ENCODE peak calls at places on chromosome 3, in five cellular contexts. One of them, this sample, is unnamed.

GRCh38 chr3:9808345-9809037 is 1.6 kb upstream of the TTLL3 start:
- DNase-seq in bronchial epithelial cell: peak
- DNase-seq in NB4: peak
- DNase-seq in adrenal gland: no peak
- DNase-seq in fibroblast of lung: peak
- DNase-seq in this sample: peak

GRCh38 chr3:15964605-15965061 is 166.9 kb upstream of the ANKRD28 start:
- DNase-seq in fibroblast of lung: peak
- DNase-seq in bronchial epithelial cell: peak
- DNase-seq in adrenal gland: peak
- DNase-seq in NB4: peak
- DNase-seq in this sample: peak

GRCh38 chr3:11452988-11453847 is 181.0 kb downstream of the ATG7 start:
- DNase-seq in NB4: peak
- DNase-seq in fibroblast of lung: peak
- DNase-seq in adrenal gland: no peak
- DNase-seq in bronchial epithelial cell: peak
- DNase-seq in this sample: peak

GRCh38 chr3:56303508-56303907 is 164.8 kb downstream of the ERC2 start:
- DNase-seq in bronchial epithelial cell: peak
- DNase-seq in fibroblast of lung: peak
- DNase-seq in NB4: peak
- DNase-seq in adrenal gland: peak
- DNase-seq in this sample: peak

GRCh38 chr3:39819517-39820298 is 10.3 kb downstream of the MYRIP start:
- DNase-seq in fibroblast of lung: no peak
- DNase-seq in adrenal gland: no peak
- DNase-seq in bronchial epithelial cell: no peak
- DNase-seq in NB4: no peak
- DNase-seq in this sample: no peak

GRCh38 chr3:62164196-62164595 is 209.2 kb downstream of the FEZF2 start:
- DNase-seq in adrenal gland: no peak
- DNase-seq in NB4: no peak
- DNase-seq in fibroblast of lung: no peak
- DNase-seq in bronchial epithelial cell: no peak
- DNase-seq in this sample: no peak

GRCh38 chr3:185939721-185940120 is 1.9 kb upstream of the TRA2B start:
- DNase-seq in adrenal gland: no peak
- DNase-seq in NB4: peak
- DNase-seq in bronchial epithelial cell: peak
- DNase-seq in fibroblast of lung: no peak
- DNase-seq in this sample: no peak

GRCh38 chr3:80192871-80193270 is 425.1 kb upstream of the ROBO1 start:
- DNase-seq in NB4: no peak
- DNase-seq in fibroblast of lung: peak
- DNase-seq in bronchial epithelial cell: peak
- DNase-seq in adrenal gland: no peak
- DNase-seq in this sample: peak

GRCh38 chr3:99901200-99901926 is 83.7 kb downstream of the CMSS1 start:
- DNase-seq in bronchial epithelial cell: peak
- DNase-seq in adrenal gland: no peak
- DNase-seq in fibroblast of lung: peak
- DNase-seq in NB4: peak
- DNase-seq in this sample: peak

GRCh38 chr3:99637041-99637380 is 1.4 kb upstream of the COL8A1 start:
- DNase-seq in fibroblast of lung: no peak
- DNase-seq in bronchial epithelial cell: peak
- DNase-seq in NB4: no peak
- DNase-seq in adrenal gland: no peak
- DNase-seq in this sample: peak

GRCh38 chr3:23390446-23390845 is 187.3 kb downstream of the UBE2E2 start:
- DNase-seq in adrenal gland: no peak
- DNase-seq in NB4: no peak
- DNase-seq in bronchial epithelial cell: no peak
- DNase-seq in fibroblast of lung: no peak
- DNase-seq in this sample: no peak

GRCh38 chr3:108486910-108487309 is 23.5 kb downstream of the MYH15 start:
- DNase-seq in NB4: no peak
- DNase-seq in fibroblast of lung: peak
- DNase-seq in adrenal gland: peak
- DNase-seq in bronchial epithelial cell: peak
- DNase-seq in this sample: peak

GRCh38 chr3:119977353-119977752 is 116.9 kb downstream of the GSK3B start:
- DNase-seq in adrenal gland: no peak
- DNase-seq in fibroblast of lung: no peak
- DNase-seq in NB4: no peak
- DNase-seq in bronchial epithelial cell: no peak
- DNase-seq in this sample: no peak

GRCh38 chr3:10192953-10193691 is 28.4 kb downstream of the IRAK2 start:
- DNase-seq in adrenal gland: peak
- DNase-seq in bronchial epithelial cell: peak
- DNase-seq in fibroblast of lung: peak
- DNase-seq in NB4: peak
- DNase-seq in this sample: peak

GRCh38 chr3:32278714-32279113 is 40.2 kb downstream of the CMTM8 start:
- DNase-seq in NB4: no peak
- DNase-seq in adrenal gland: no peak
- DNase-seq in bronchial epithelial cell: peak
- DNase-seq in fibroblast of lung: peak
- DNase-seq in this sample: peak

GRCh38 chr3:140771030-140771677 is 93.3 kb downstream of the TRIM42 start:
- DNase-seq in NB4: no peak
- DNase-seq in fibroblast of lung: no peak
- DNase-seq in bronchial epithelial cell: peak
- DNase-seq in adrenal gland: no peak
- DNase-seq in this sample: no peak

GRCh38 chr3:114411292-114411691 is 117.5 kb downstream of the TIGIT start:
- DNase-seq in fibroblast of lung: peak
- DNase-seq in bronchial epithelial cell: no peak
- DNase-seq in adrenal gland: peak
- DNase-seq in NB4: no peak
- DNase-seq in this sample: peak

GRCh38 chr3:142127941-142128658 is 21.2 kb downstream of the TFDP2 start:
- DNase-seq in NB4: no peak
- DNase-seq in fibroblast of lung: no peak
- DNase-seq in adrenal gland: no peak
- DNase-seq in bronchial epithelial cell: no peak
- DNase-seq in this sample: no peak

GRCh38 chr3:128689060-128689459 is 36.9 kb upstream of the RAB7A start:
- DNase-seq in NB4: no peak
- DNase-seq in bronchial epithelial cell: no peak
- DNase-seq in adrenal gland: no peak
- DNase-seq in fibroblast of lung: no peak
- DNase-seq in this sample: no peak

GRCh38 chr3:126459111-126459762 is 16.5 kb downstream of the ZXDC start:
- DNase-seq in NB4: no peak
- DNase-seq in bronchial epithelial cell: no peak
- DNase-seq in adrenal gland: peak
- DNase-seq in fibroblast of lung: no peak
- DNase-seq in this sample: no peak

GRCh38 chr3:193824365-193824764 is 231.4 kb downstream of the OPA1 start:
- DNase-seq in bronchial epithelial cell: no peak
- DNase-seq in fibroblast of lung: no peak
- DNase-seq in adrenal gland: no peak
- DNase-seq in NB4: no peak
- DNase-seq in this sample: no peak

GRCh38 chr3:182201769-182202168 is 490.0 kb downstream of the SOX2 start:
- DNase-seq in fibroblast of lung: no peak
- DNase-seq in adrenal gland: no peak
- DNase-seq in bronchial epithelial cell: no peak
- DNase-seq in NB4: no peak
- DNase-seq in this sample: no peak

GRCh38 chr3:138046084-138046483 is 36.1 kb downstream of the CLDN18 start:
- DNase-seq in bronchial epithelial cell: no peak
- DNase-seq in fibroblast of lung: no peak
- DNase-seq in NB4: no peak
- DNase-seq in adrenal gland: no peak
- DNase-seq in this sample: no peak

GRCh38 chr3:100400424-100400781 is 486 bp downstream of the TOMM70 start:
- DNase-seq in bronchial epithelial cell: peak
- DNase-seq in fibroblast of lung: peak
- DNase-seq in adrenal gland: peak
- DNase-seq in NB4: peak
- DNase-seq in this sample: peak

GRCh38 chr3:171088984-171089754 is 62.6 kb upstream of the SLC2A2 start:
- DNase-seq in NB4: peak
- DNase-seq in adrenal gland: peak
- DNase-seq in bronchial epithelial cell: peak
- DNase-seq in fibroblast of lung: peak
- DNase-seq in this sample: peak

GRCh38 chr3:155550386-155550785 is 194.5 kb downstream of the PLCH1 start:
- DNase-seq in adrenal gland: no peak
- DNase-seq in bronchial epithelial cell: no peak
- DNase-seq in fibroblast of lung: no peak
- DNase-seq in NB4: no peak
- DNase-seq in this sample: no peak

GRCh38 chr3:155553800-155554199 is 191.1 kb downstream of the PLCH1 start:
- DNase-seq in bronchial epithelial cell: peak
- DNase-seq in fibroblast of lung: peak
- DNase-seq in NB4: peak
- DNase-seq in adrenal gland: no peak
- DNase-seq in this sample: no peak

GRCh38 chr3:155549087-155549486 is 195.8 kb downstream of the PLCH1 start:
- DNase-seq in NB4: no peak
- DNase-seq in adrenal gland: no peak
- DNase-seq in bronchial epithelial cell: no peak
- DNase-seq in fibroblast of lung: no peak
- DNase-seq in this sample: no peak

GRCh38 chr3:155548194-155548593 is 196.7 kb downstream of the PLCH1 start:
- DNase-seq in NB4: no peak
- DNase-seq in bronchial epithelial cell: peak
- DNase-seq in adrenal gland: no peak
- DNase-seq in fibroblast of lung: peak
- DNase-seq in this sample: no peak
- TF ChIP-seq CTCF in NB4: no peak
- TF ChIP-seq CTCF in bronchial epithelial cell: no peak
- TF ChIP-seq CTCF in adrenal gland: no peak
- TF ChIP-seq CTCF in fibroblast of lung: no peak
- TF ChIP-seq CTCF in this sample: no peak

GRCh38 chr3:123147754-123148535 is 53.8 kb upstream of the SEC22A start:
- DNase-seq in NB4: no peak
- DNase-seq in fibroblast of lung: no peak
- DNase-seq in bronchial epithelial cell: no peak
- DNase-seq in adrenal gland: no peak
- DNase-seq in this sample: no peak

GRCh38 chr3:123138819-123139517 is 62.8 kb upstream of the SEC22A start:
- DNase-seq in adrenal gland: no peak
- DNase-seq in NB4: no peak
- DNase-seq in fibroblast of lung: no peak
- DNase-seq in bronchial epithelial cell: no peak
- DNase-seq in this sample: no peak

GRCh38 chr3:123141276-123141675 is 60.5 kb upstream of the SEC22A start:
- DNase-seq in NB4: no peak
- DNase-seq in adrenal gland: no peak
- DNase-seq in bronchial epithelial cell: no peak
- DNase-seq in fibroblast of lung: no peak
- DNase-seq in this sample: no peak

GRCh38 chr3:123140591-123140990 is 61.2 kb upstream of the SEC22A start:
- DNase-seq in adrenal gland: no peak
- DNase-seq in fibroblast of lung: no peak
- DNase-seq in bronchial epithelial cell: no peak
- DNase-seq in NB4: no peak
- DNase-seq in this sample: no peak

DNA sequence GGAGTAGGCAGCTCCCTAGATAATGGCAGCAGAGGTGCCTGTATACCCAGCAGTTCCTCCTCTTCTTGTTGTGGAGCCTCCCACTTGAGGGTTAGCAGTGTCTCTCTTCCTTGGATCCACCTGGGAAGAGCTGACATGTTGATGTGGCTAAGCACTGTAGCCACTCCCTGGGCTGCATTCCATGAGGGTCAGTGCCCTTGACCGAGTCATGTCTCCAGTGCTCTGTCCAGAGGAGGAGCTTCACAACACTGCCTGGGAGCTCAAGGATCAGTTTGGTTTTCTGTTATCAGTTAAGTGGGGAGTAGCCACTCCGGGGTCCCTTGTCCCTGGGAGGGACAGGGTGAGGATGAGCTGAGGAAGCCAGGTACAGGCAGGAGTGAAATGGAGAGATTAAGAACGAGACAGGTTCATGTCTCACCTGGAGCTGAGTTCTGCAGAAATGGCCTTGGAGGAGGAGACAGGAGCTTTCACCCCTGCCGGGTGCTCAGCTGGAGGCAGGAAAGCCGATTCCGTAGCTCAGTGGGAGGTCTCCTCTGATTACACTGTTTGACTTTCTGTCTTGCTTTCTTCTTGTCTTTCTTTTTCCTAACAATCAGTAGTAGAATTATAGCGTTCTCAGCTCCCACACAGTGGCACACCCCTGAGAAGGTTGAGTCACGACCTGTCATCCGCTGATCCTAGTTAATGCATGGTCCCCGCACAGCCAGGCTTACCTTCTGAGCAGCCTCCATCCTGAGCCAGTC is 57.9 kb upstream of the SEC22A start:
- DNase-seq in bronchial epithelial cell: peak
- DNase-seq in NB4: no peak
- DNase-seq in fibroblast of lung: no peak
- DNase-seq in adrenal gland: peak
- DNase-seq in this sample: no peak
- H3K4me3 ChIP-seq in bronchial epithelial cell: no peak
- H3K4me3 ChIP-seq in NB4: no peak
- H3K4me3 ChIP-seq in fibroblast of lung: no peak
- H3K4me3 ChIP-seq in adrenal gland: no peak
- H3K4me3 ChIP-seq in this sample: no peak

DNA sequence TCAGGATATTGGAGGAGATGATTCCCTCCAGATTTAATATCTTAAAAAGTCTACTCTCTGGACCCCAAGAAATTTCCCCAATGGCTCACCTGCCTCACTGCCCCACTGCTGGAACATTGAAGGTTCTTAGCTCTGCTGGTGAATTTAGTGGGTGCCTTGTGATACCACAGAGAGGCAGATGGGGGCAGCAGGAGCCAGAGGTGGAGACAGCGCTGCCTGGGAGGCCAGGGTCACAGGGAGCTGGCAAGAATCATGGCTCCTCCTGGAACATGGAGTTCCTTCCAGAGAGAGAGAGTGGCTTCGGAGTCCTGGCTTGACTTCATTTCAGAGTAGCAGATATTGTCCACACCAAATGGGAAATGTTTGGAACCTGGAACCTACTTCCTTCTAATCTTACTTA is 263.5 kb upstream of the CFAP20DC start:
- DNase-seq in NB4: peak
- DNase-seq in adrenal gland: peak
- DNase-seq in bronchial epithelial cell: peak
- DNase-seq in fibroblast of lung: no peak
- DNase-seq in this sample: peak
- TF ChIP-seq CTCF in NB4: peak
- TF ChIP-seq CTCF in adrenal gland: peak
- TF ChIP-seq CTCF in bronchial epithelial cell: peak
- TF ChIP-seq CTCF in fibroblast of lung: peak
- TF ChIP-seq CTCF in this sample: peak

DNA sequence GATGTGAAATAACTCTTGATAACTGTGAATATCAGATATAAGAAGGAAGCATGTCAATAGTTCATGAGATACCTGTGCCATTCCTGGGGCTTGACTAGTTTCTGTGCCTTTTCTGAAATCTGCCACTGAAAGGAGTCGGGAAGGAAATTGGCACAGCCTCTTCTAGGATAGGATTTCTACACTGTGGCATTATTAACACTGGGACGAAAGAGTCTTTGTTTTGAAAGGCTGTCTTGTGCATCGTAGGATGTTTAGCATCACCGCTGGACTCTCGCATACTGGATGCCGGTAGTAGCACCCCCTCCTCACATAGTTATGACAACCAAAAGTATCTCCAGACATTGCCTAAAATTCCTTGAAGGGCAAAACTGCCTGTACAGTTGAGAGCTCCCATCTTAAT is 77.9 kb upstream of the SAMMSON start:
- DNase-seq in bronchial epithelial cell: no peak
- DNase-seq in NB4: no peak
- DNase-seq in fibroblast of lung: no peak
- DNase-seq in adrenal gland: no peak
- DNase-seq in this sample: no peak
- H3K4me3 ChIP-seq in bronchial epithelial cell: no peak
- H3K4me3 ChIP-seq in NB4: no peak
- H3K4me3 ChIP-seq in fibroblast of lung: no peak
- H3K4me3 ChIP-seq in adrenal gland: no peak
- H3K4me3 ChIP-seq in this sample: no peak

This sample was measured in fibroblast of pulmonary artery.